ENCODE peak calls at places on chromosomes 2 and 18, in four cellular contexts. B, Y, D and J are unnamed samples.
A peak's percentile ranks its signal among the peaks of the same experiment; 100 is the strongest.

GRCh38 chr18:10989486-10989885 is 159.9 kb downstream of the PIEZO2 start:
- DNase-seq in B (no peak), Y (no peak), D (no peak), J (no peak)

GRCh38 chr2:51335072-51336058 is 303.4 kb upstream of the NRXN1 start:
- DNase-seq in B (no peak), Y (no peak), D (no peak), J (no peak)

GRCh38 chr18:24112874-24113615 is 25.8 kb upstream of the CABYR start:
- DNase-seq in B (no peak), Y (peak; percentile 10), D (no peak), J (no peak)

GRCh38 chr2:235405612-235406361 is 88.1 kb upstream of the AGAP1 start:
- DNase-seq in B (no peak), Y (no peak), D (no peak), J (no peak)

GRCh38 chr18:51614033-51614432 is 416.6 kb upstream of the MEX3C start:
- DNase-seq in B (no peak), Y (peak; percentile 90), D (peak; percentile 42), J (no peak)

GRCh38 chr2:85672486-85672885 is 4.5 kb upstream of the SFTPB start:
- DNase-seq in B (no peak), Y (no peak), D (no peak), J (no peak)

GRCh38 chr2:174914894-174915760 is 90.1 kb downstream of the CHN1 start:
- DNase-seq in B (peak; percentile 34), Y (no peak), D (peak; percentile 31), J (no peak)

GRCh38 chr2:37672104-37672869 is 845 bp upstream of the CDC42EP3 start:
- DNase-seq in B (peak; percentile 71), Y (peak; percentile 94), D (peak; percentile 98), J (peak; percentile 83)

GRCh38 chr2:41180392-41180791 is 728.5 kb upstream of the SLC8A1 start:
- DNase-seq in B (no peak), Y (no peak), D (no peak), J (no peak)

GRCh38 chr2:117982376-117983033 is 31.4 kb downstream of the CCDC93 start:
- DNase-seq in B (no peak), Y (no peak), D (no peak), J (no peak)

GRCh38 chr18:22983175-22983574 is 50.0 kb downstream of the RBBP8 start:
- DNase-seq in B (no peak), Y (peak; percentile 41), D (peak; percentile 36), J (no peak)

GRCh38 chr2:41722668-41723369 is 325.0 kb upstream of the PKDCC start:
- DNase-seq in B (no peak), Y (no peak), D (no peak), J (no peak)

GRCh38 chr2:239194731-239195317 is 206.0 kb downstream of the HDAC4 start:
- DNase-seq in B (peak; percentile 23), Y (no peak), D (no peak), J (no peak)

GRCh38 chr2:240140511-240140910 is at the start of gene OTOS:
- DNase-seq in B (no peak), Y (no peak), D (no peak), J (no peak)

GRCh38 chr18:69250305-69251151 is 150.2 kb upstream of the DOK6 start:
- DNase-seq in B (no peak), Y (no peak), D (no peak), J (no peak)

GRCh38 chr2:26626606-26627005 is 14.6 kb downstream of the CIB4 start:
- DNase-seq in B (no peak), Y (no peak), D (no peak), J (no peak)

GRCh38 chr2:54962935-54963334 is 87.3 kb downstream of the RTN4 start:
- DNase-seq in B (no peak), Y (no peak), D (no peak), J (peak; percentile 34)

GRCh38 chr2:46381871-46382270 is 84.7 kb downstream of the EPAS1 start:
- DNase-seq in B (no peak), Y (no peak), D (no peak), J (no peak)

GRCh38 chr2:100820346-100821254 is 661 bp downstream of the NPAS2 start:
- DNase-seq in B (peak; percentile 48), Y (no peak), D (no peak), J (peak; percentile 19)

GRCh38 chr2:69994166-69994565 is 32.7 kb upstream of the ASPRV1 start:
- DNase-seq in B (peak; percentile 7), Y (no peak), D (no peak), J (no peak)

GRCh38 chr2:223644116-223644515 is 42.0 kb upstream of the SCG2 start:
- DNase-seq in B (no peak), Y (no peak), D (no peak), J (no peak)

GRCh38 chr2:142716463-142717242 is 160.8 kb upstream of the KYNU start:
- DNase-seq in B (no peak), Y (no peak), D (no peak), J (no peak)

GRCh38 chr18:6885992-6886823 is 156.7 kb downstream of the ARHGAP28 start:
- DNase-seq in B (peak; percentile 40), Y (peak; percentile 24), D (peak; percentile 65), J (peak; percentile 14)

GRCh38 chr2:230952226-230952956 is 27.3 kb upstream of the GPR55 start:
- DNase-seq in B (no peak), Y (no peak), D (no peak), J (no peak)

GRCh38 chr2:9326975-9327374 is 96.4 kb downstream of the ITGB1BP1 start:
- DNase-seq in B (no peak), Y (peak; percentile 36), D (no peak), J (no peak)

GRCh38 chr2:240460781-240461431 is 25.4 kb downstream of the GPC1 start:
- DNase-seq in B (no peak), Y (no peak), D (no peak), J (peak; percentile 6)

GRCh38 chr2:11214770-11215169 is 59.5 kb downstream of the SLC66A3 start:
- DNase-seq in B (no peak), Y (no peak), D (peak; percentile 13), J (no peak)

GRCh38 chr2:159515482-159515881 is 100.9 kb downstream of the BAZ2B start:
- DNase-seq in B (no peak), Y (no peak), D (no peak), J (no peak)

GRCh38 chr2:9417725-9418124 is 5.6 kb downstream of the ITGB1BP1 start:
- DNase-seq in B (no peak), Y (no peak), D (no peak), J (no peak)

GRCh38 chr18:52339891-52340371 is at the start of gene DCC:
- DNase-seq in B (peak; percentile 38), Y (peak; percentile 77), D (peak; percentile 68), J (peak; percentile 34)

GRCh38 chr2:116142828-116143227 is 1671.7 kb upstream of the DDX18 start:
- DNase-seq in B (no peak), Y (no peak), D (no peak), J (no peak)

GRCh38 chr2:96082211-96083063 is 33.9 kb downstream of the ADRA2B start:
- DNase-seq in B (no peak), Y (no peak), D (no peak), J (no peak)

GRCh38 chr2:112979731-112980130 is 1.9 kb downstream of the IL36G start:
- DNase-seq in B (no peak), Y (no peak), D (no peak), J (no peak)

GRCh38 chr2:111168528-111168929 is 47.8 kb downstream of the BCL2L11 start:
- DNase-seq in B (peak; percentile 67), Y (peak; percentile 68), D (no peak), J (peak; percentile 57)

GRCh38 chr2:241558532-241559488 is at the start of gene BOK:
- DNase-seq in B (peak; percentile 73), Y (peak; percentile 84), D (peak; percentile 65), J (peak; percentile 75)

GRCh38 chr18:57794951-57795728 is 8.0 kb downstream of the ATP8B1 start:
- DNase-seq in B (no peak), Y (no peak), D (no peak), J (peak; percentile 56)

DNA sequence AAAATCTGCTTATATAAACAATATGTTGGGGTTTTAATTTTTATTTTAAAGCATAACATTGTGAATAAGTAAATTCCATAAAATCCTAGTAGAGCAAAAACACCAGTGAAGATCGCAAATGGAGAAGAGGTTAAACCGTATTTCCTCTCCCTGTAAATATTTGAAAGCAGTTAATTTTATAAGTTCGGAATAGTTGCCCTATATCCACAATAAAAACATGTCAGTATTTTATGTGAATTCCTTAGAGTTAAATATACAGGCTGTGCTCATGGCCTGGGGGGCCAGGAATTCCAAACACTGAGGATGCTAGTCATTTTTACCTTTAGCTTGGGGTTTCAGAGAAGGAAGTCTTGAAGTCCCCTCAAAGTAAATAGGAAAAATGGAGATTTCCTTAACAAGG is 135.0 kb downstream of the FIGN start:
- DNase-seq in B (no peak), Y (no peak), D (no peak), J (no peak)
- TF ChIP-seq EP300 in B (no peak), Y (no peak), D (no peak), J (no peak)

DNA sequence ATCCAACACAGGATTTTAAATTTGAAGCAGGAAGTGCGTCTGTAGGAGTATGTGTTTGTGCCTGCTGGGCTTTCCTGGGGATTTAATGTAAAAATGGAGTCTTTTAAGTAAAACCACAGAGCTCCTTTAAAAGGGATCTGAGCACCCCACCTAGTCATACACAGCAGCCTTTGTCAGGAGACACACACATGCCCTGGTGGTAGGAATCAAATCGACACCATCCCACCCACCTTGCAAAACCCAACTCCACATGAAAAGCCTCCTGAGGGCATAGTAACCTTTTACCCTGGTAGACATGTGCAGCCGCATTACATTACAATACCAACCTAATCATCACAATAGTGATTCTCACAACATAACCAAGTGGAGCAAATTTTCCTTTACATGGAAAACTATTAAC is 29.0 kb downstream of the UXS1 start:
- DNase-seq in B (no peak), Y (no peak), D (no peak), J (no peak)
- TF ChIP-seq CTCF in B (no peak), Y (no peak), D (no peak), J (no peak)

GRCh38 chr2:139544452-139544851 is 764.3 kb upstream of the NXPH2 start:
- DNase-seq in B (no peak), Y (no peak), D (no peak), J (no peak)

GRCh38 chr2:139550873-139551272 is 770.7 kb upstream of the NXPH2 start:
- DNase-seq in B (no peak), Y (no peak), D (no peak), J (no peak)

GRCh38 chr2:139550341-139550740 is 770.2 kb upstream of the NXPH2 start:
- DNase-seq in B (no peak), Y (no peak), D (no peak), J (no peak)
- TF ChIP-seq EP300 in B (no peak), Y (no peak), D (no peak), J (no peak)

DNA sequence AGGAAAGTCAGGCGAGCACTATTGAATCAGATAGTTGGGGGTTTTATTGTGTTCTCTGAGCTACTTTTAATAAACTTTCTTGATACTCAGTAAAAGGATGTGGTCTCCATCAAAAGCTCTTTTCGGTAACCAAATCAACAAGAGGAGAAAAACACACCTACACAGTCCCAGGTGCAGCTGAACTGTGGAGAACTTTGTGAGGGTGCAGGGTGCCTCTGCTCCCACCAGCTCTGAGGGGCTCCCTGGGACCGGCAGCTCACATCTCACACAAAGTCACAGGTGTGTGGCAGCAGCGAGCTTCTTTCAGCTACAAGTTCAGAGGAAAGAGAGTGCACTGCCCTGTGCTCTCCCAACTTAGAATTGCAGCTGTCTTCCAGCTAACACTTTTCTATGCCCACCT is 650.4 kb downstream of the RNF144A start:
- DNase-seq in B (no peak), Y (no peak), D (no peak), J (peak; percentile 18)
- TF ChIP-seq CTCF in B (no peak), Y (no peak), D (no peak), J (no peak)